ENCODE peak calls at places on chromosome 5, in ten cellular contexts. D, J, K, C, G, A, B, F, N and I are unnamed samples. For H3K4me1, the result is how much of the 10 kb centered on the place peaks cover.

GRCh38 chr5:91187032-91187431 is 196.1 kb downstream of the ARRDC3 start:
- ATAC-seq in D (no peak), J (no peak), K (no peak), C (no peak), G (no peak), A (no peak), B (no peak), F (no peak), N (no peak), I (no peak)

GRCh38 chr5:144142030-144142825 is 28.2 kb downstream of the YIPF5 start:
- ATAC-seq in D (peak), J (peak), K (peak), C (peak), G (peak), A (peak), B (peak), F (peak), N (peak), I (peak)

GRCh38 chr5:97560176-97560993 is 377.3 kb upstream of the RIOK2 start:
- ATAC-seq in D (no peak), J (no peak), K (no peak), C (no peak), G (no peak), A (no peak), B (no peak), F (no peak), N (no peak), I (no peak)

GRCh38 chr5:88145603-88146467 is 122.8 kb downstream of the TMEM161B start:
- ATAC-seq in D (no peak), J (no peak), K (no peak), C (peak), G (no peak), A (no peak), B (no peak), F (no peak), N (no peak), I (no peak)

GRCh38 chr5:108769352-108769751 is 21.7 kb downstream of the FER start:
- ATAC-seq in D (no peak), J (no peak), K (no peak), C (no peak), G (no peak), A (peak), B (peak), F (no peak), N (no peak), I (no peak)

GRCh38 chr5:149063017-149063687 is at the start of gene SH3TC2:
- ATAC-seq in D (no peak), J (peak), K (peak), C (peak), G (peak), A (no peak), B (peak), F (peak), N (peak), I (peak)

GRCh38 chr5:75553358-75553757 is 41.7 kb downstream of the POLK start:
- ATAC-seq in D (no peak), J (no peak), K (no peak), C (no peak), G (no peak), A (no peak), B (no peak), F (no peak), N (no peak), I (no peak)

GRCh38 chr5:95864944-95865504 is 42.5 kb upstream of the GLRX start:
- ATAC-seq in D (no peak), J (no peak), K (no peak), C (peak), G (no peak), A (no peak), B (peak), F (no peak), N (no peak), I (no peak)

GRCh38 chr5:146793709-146794108 is 84.8 kb downstream of the PPP2R2B start:
- ATAC-seq in D (no peak), J (no peak), K (no peak), C (no peak), G (no peak), A (no peak), B (no peak), F (no peak), N (no peak), I (no peak)

GRCh38 chr5:155150012-155150411 is 136.5 kb downstream of the KIF4B start:
- ATAC-seq in D (no peak), J (no peak), K (no peak), C (no peak), G (no peak), A (no peak), B (no peak), F (no peak), N (peak), I (no peak)

GRCh38 chr5:95426227-95426626 is 35.1 kb downstream of the FAM81B start:
- ATAC-seq in D (no peak), J (no peak), K (no peak), C (no peak), G (no peak), A (no peak), B (no peak), F (no peak), N (no peak), I (no peak)

GRCh38 chr5:172156541-172156994 is 31.5 kb downstream of the STK10 start:
- ATAC-seq in D (peak), J (no peak), K (no peak), C (peak), G (peak), A (no peak), B (no peak), F (no peak), N (peak), I (no peak)

GRCh38 chr5:59357421-59357977 is 536.0 kb downstream of the PDE4D start:
- ATAC-seq in D (peak), J (no peak), K (no peak), C (no peak), G (peak), A (no peak), B (peak), F (peak), N (no peak), I (no peak)

GRCh38 chr5:75690669-75691068 is 26.6 kb downstream of the POC5 start:
- ATAC-seq in D (no peak), J (no peak), K (no peak), C (no peak), G (no peak), A (no peak), B (peak), F (no peak), N (no peak), I (no peak)

GRCh38 chr5:177133845-177134652 is 476 bp downstream of the NSD1 start:
- ATAC-seq in D (peak), J (peak), K (peak), C (peak), G (peak), A (peak), B (peak), F (peak), N (peak), I (peak)
- TF ChIP-seq POLR2A in D (no peak), J (peak), K (no peak), C (no peak), G (no peak), A (peak), B (no peak), F (peak), N (peak), I (no peak)

GRCh38 chr5:377326-377981 is 55.9 kb downstream of the AHRR start:
- ATAC-seq in D (no peak), J (no peak), K (no peak), C (no peak), G (no peak), A (no peak), B (no peak), F (no peak), N (no peak), I (no peak)
- H3K4me1 ChIP-seq in D (under half), J (under half), K (half or more), C (under half), G (under half), A (half or more), B (under half), F (under half), N (under half), I (under half)

DNA sequence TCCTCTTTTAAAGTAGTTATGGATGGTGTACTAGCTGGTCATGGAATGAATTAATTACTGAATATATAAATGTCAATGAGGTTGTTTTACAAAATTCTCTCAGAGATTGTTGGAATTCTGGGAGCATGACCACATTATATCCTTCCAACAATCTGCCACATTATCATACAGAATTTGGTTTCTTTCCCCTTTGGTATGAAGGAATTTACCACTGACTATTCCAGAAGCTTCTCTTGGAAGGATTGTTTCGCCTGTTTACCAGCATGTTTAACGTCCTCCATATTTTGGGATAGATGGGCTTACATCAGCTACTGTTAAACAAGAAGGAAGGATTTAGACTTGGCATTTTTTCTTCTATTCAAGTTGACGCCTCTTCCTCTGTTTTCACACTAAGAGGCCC is 176.4 kb downstream of the CD180 start:
- ATAC-seq in D (no peak), J (no peak), K (no peak), C (no peak), G (no peak), A (no peak), B (no peak), F (no peak), N (no peak), I (no peak)
- H3K27ac ChIP-seq in D (peak), J (no peak), K (no peak), C (no peak), G (no peak), A (no peak), B (no peak), F (no peak), N (no peak), I (no peak)

DNA sequence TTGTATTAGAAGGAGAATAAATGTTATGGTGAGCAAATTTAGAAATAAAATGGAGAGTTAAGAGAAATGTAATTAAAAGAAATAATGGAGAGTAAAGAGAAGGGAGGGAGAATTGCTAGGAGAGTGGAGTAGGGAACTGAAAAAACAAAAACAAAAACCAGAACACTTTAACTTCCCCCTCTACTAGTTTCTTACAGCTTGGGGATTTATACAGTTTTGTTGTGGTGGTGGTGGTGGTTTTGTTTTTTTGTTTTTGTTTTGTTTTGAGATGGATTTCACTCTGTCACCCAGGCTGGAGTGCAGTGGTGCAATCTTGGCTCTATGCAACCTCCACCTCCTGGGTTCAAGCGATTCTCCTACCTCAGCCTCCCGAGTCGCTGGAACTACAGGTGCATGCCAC is 322.4 kb downstream of the TMEM167A start:
- ATAC-seq in D (no peak), J (no peak), K (no peak), C (no peak), G (no peak), A (peak), B (no peak), F (no peak), N (no peak), I (no peak)
- TF ChIP-seq POLR2A in D (no peak), J (no peak), K (no peak), C (no peak), G (no peak), A (no peak), B (no peak), F (no peak), N (no peak), I (no peak)

GRCh38 chr5:43193952-43194321 is 1.9 kb downstream of the NIM1K start:
- ATAC-seq in D (no peak), J (no peak), K (no peak), C (no peak), G (no peak), A (no peak), B (peak), F (no peak), N (peak), I (no peak)
- H3K4me1 ChIP-seq in D (under half), J (under half), K (under half), C (under half), G (under half), A (under half), B (under half), F (under half), N (under half), I (under half)

GRCh38 chr5:83492331-83492730 is 20.8 kb downstream of the VCAN start:
- ATAC-seq in D (no peak), J (no peak), K (no peak), C (peak), G (no peak), A (no peak), B (no peak), F (no peak), N (no peak), I (no peak)
- H3K27ac ChIP-seq in D (no peak), J (no peak), K (no peak), C (no peak), G (no peak), A (no peak), B (no peak), F (no peak), N (no peak), I (no peak)

DNA sequence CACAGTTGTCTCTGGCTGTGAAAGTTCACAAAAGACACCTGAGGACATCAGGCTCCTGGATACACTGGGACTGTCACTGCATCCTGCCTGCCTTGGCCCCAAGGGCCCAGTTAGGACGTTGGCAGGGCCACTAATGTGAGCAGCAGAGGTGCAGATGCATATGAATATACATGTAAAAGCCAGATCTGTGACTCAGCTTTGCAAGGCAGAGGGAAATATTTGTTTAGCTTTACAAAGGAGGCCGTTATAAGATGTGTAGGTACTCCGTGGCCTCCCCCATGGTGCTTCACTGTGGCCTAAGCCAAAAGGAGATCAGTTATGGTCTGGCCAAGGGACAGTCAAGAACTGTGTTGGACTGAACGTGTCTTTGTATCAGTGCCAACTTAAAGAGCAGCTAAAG is 4.1 kb upstream of the C1QTNF3 start:
- ATAC-seq in D (no peak), J (no peak), K (no peak), C (no peak), G (no peak), A (no peak), B (no peak), F (no peak), N (no peak), I (no peak)
- TF ChIP-seq POLR2A in D (no peak), J (no peak), K (no peak), C (no peak), G (no peak), A (no peak), B (no peak), F (no peak), N (no peak), I (no peak)

GRCh38 chr5:31748502-31749172 is 109.7 kb downstream of the PDZD2 start:
- ATAC-seq in D (no peak), J (no peak), K (no peak), C (no peak), G (peak), A (no peak), B (no peak), F (no peak), N (no peak), I (no peak)
- H3K4me1 ChIP-seq in D (under half), J (under half), K (under half), C (under half), G (under half), A (under half), B (under half), F (under half), N (under half), I (under half)

GRCh38 chr5:35214051-35214450 is 16.2 kb downstream of the PRLR start:
- ATAC-seq in D (no peak), J (peak), K (no peak), C (no peak), G (no peak), A (no peak), B (no peak), F (no peak), N (no peak), I (no peak)
- H3K27ac ChIP-seq in D (no peak), J (peak), K (no peak), C (no peak), G (no peak), A (no peak), B (no peak), F (no peak), N (no peak), I (no peak)

GRCh38 chr5:177313561-177314259 is 2.0 kb upstream of the MXD3 start:
- ATAC-seq in D (no peak), J (no peak), K (no peak), C (no peak), G (no peak), A (no peak), B (no peak), F (no peak), N (no peak), I (no peak)

GRCh38 chr5:177314376-177315342 is 3.0 kb upstream of the MXD3 start:
- ATAC-seq in D (no peak), J (no peak), K (no peak), C (no peak), G (no peak), A (no peak), B (no peak), F (no peak), N (no peak), I (no peak)

GRCh38 chr5:177311361-177311722 is 356 bp downstream of the MXD3 start:
- ATAC-seq in D (no peak), J (no peak), K (peak), C (peak), G (no peak), A (peak), B (peak), F (peak), N (peak), I (peak)

GRCh38 chr5:177311723-177312648 is at the start of gene MXD3:
- ATAC-seq in D (peak), J (peak), K (peak), C (peak), G (peak), A (peak), B (peak), F (peak), N (peak), I (peak)

DNA sequence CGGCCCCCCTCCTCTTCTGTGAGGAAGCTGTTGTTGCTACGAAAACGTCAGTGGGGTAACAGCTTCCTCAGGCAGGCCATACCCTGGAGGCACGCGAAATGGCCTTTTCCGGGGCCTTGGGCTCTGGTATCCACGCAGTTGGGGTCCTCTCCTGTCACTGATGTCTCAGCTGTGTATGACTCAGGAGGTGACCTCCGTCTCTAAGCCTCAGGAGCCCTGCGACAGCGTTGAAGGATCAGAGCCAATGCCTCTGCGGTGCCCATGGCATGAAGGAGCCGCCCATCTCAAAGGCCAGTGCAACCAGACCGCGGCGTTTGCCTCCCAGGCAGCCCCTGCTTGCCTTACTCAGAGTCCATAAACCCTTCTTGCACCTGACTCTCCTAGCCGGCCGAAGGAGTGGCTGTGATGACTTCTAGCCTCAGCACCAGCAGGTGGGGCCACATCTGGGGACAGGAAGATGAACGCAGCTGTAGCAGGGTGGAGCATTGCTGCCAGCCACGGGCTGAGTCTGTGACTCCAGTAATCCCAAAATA is 1.0 kb upstream of the MXD3 start:
- ATAC-seq in D (no peak), J (no peak), K (peak), C (peak), G (no peak), A (peak), B (peak), F (peak), N (peak), I (no peak)
- TF ChIP-seq POLR2A in D (no peak), J (no peak), K (no peak), C (no peak), G (no peak), A (peak), B (no peak), F (no peak), N (peak), I (no peak)